ENCODE peak calls at places on chromosomes 3 and 15, in five cellular contexts. U, O, F, B and V are unnamed samples.

GRCh38 chr15:37100109-37100873 is at the start of gene MEIS2:
- DNase-seq in O (peak; percentile 41), F (peak; percentile 92), U (peak; percentile 95), B (peak; percentile 95), V (peak; percentile 99)

GRCh38 chr15:65541231-65541630 is 11.0 kb downstream of the HACD3 start:
- DNase-seq in O (no peak), B (no peak), F (no peak), U (no peak), V (no peak)

GRCh38 chr15:27993996-27994775 is 104.9 kb downstream of the OCA2 start:
- DNase-seq in F (no peak), U (no peak), O (no peak), B (no peak), V (no peak)

GRCh38 chr15:74790080-74790916 is 8.4 kb downstream of the CSK start:
- DNase-seq in F (peak; percentile 73), U (peak; percentile 65), O (peak; percentile 63), B (peak; percentile 81), V (peak; percentile 97)

GRCh38 chr15:35040339-35041255 is 44.5 kb downstream of the NANOGP8 start:
- DNase-seq in U (no peak), O (no peak), B (no peak), F (no peak), V (no peak)

GRCh38 chr3:57737840-57738239 is 18.3 kb upstream of the SLMAP start:
- DNase-seq in O (no peak), U (no peak), B (no peak), F (no peak), V (no peak)

GRCh38 chr15:40921949-40922607 is 7.1 kb upstream of the DLL4 start:
- DNase-seq in U (no peak), F (no peak), B (no peak), O (no peak), V (peak; percentile 57)

GRCh38 chr15:77021803-77022381 is 27.0 kb downstream of the PSTPIP1 start:
- DNase-seq in F (no peak), B (peak; percentile 86), U (peak; percentile 13), O (peak; percentile 65), V (peak; percentile 95)

GRCh38 chr3:152257246-152258074 is 11.3 kb upstream of the MBNL1 start:
- DNase-seq in U (no peak), B (peak; percentile 34), O (no peak), F (no peak), V (no peak)

GRCh38 chr3:150419076-150419868 is 11.2 kb downstream of the TSC22D2 start:
- DNase-seq in B (no peak), O (no peak), U (no peak), F (no peak), V (no peak)

GRCh38 chr3:188106454-188106853 is 47.5 kb upstream of the LPP start:
- DNase-seq in O (no peak), F (no peak), B (no peak), U (no peak), V (no peak)

GRCh38 chr3:173089283-173089682 is 51.8 kb downstream of the SPATA16 start:
- DNase-seq in F (no peak), O (no peak), B (no peak), U (no peak), V (no peak)

GRCh38 chr15:85871545-85871944 is 76.8 kb upstream of the KLHL25 start:
- DNase-seq in O (no peak), B (no peak), U (no peak), F (no peak), V (no peak)

GRCh38 chr15:98666841-98667240 is 18.5 kb downstream of the IGF1R start:
- DNase-seq in F (no peak), B (no peak), O (no peak), U (no peak), V (no peak)

GRCh38 chr3:81621277-81621676 is 140.2 kb downstream of the GBE1 start:
- DNase-seq in B (no peak), U (no peak), F (no peak), O (no peak), V (no peak)

GRCh38 chr15:60835000-60835399 is 356.1 kb upstream of the ICE2 start:
- DNase-seq in O (no peak), F (no peak), U (no peak), B (no peak), V (no peak)

GRCh38 chr3:123618768-123619484 is 34.1 kb upstream of the HACD2 start:
- DNase-seq in O (no peak), U (no peak), B (peak; percentile 55), F (peak; percentile 87), V (peak; percentile 80)

GRCh38 chr3:62249855-62250543 is 123.4 kb downstream of the FEZF2 start:
- DNase-seq in F (no peak), B (no peak), O (no peak), U (no peak), V (no peak)

GRCh38 chr3:89955141-89955540 is 847.7 kb downstream of the EPHA3 start:
- DNase-seq in B (no peak), O (no peak), U (no peak), F (no peak), V (no peak)

GRCh38 chr15:100350434-100351226 is 8.9 kb upstream of the ADAMTS17 start:
- DNase-seq in U (no peak), O (no peak), F (no peak), B (no peak), V (peak; percentile 86)

GRCh38 chr3:126364731-126365301 is 7.6 kb upstream of the KLF15 start:
- DNase-seq in B (no peak), U (no peak), F (no peak), O (no peak), V (peak; percentile 23)

GRCh38 chr3:169575381-169575780 is 88.1 kb downstream of the MECOM start:
- DNase-seq in F (peak; percentile 3), B (peak; percentile 47), O (no peak), U (peak; percentile 44), V (no peak)

GRCh38 chr3:171565671-171566070 is 105.5 kb upstream of the TNIK start:
- DNase-seq in U (no peak), B (peak; percentile 33), F (no peak), O (no peak), V (peak; percentile 29)

GRCh38 chr3:152218604-152219003 is 50.1 kb upstream of the MBNL1 start:
- DNase-seq in O (no peak), U (no peak), B (no peak), F (no peak), V (no peak)

GRCh38 chr3:20040476-20041196 is 390 bp downstream of the KAT2B start:
- DNase-seq in O (peak; percentile 75), B (peak; percentile 76), U (peak; percentile 89), F (peak; percentile 88), V (peak; percentile 96)

GRCh38 chr3:11495948-11496557 is 147.7 kb downstream of the VGLL4 start:
- DNase-seq in U (no peak), O (no peak), B (no peak), F (no peak), V (no peak)

GRCh38 chr3:98920166-98920565 is 18.7 kb upstream of the DCBLD2 start:
- DNase-seq in B (no peak), F (no peak), O (no peak), U (no peak), V (no peak)

GRCh38 chr15:74835312-74835823 is 7.6 kb downstream of the ULK3 start:
- DNase-seq in F (no peak), U (peak; percentile 95), B (peak; percentile 83), O (peak; percentile 69), V (peak; percentile 99)

GRCh38 chr15:28118531-28118930 is 19.4 kb upstream of the OCA2 start:
- DNase-seq in F (no peak), B (no peak), O (no peak), U (no peak), V (no peak)

GRCh38 chr15:56047354-56047753 is 53.9 kb upstream of the NEDD4 start:
- DNase-seq in B (no peak), O (no peak), U (no peak), F (no peak), V (peak; percentile 6)

GRCh38 chr3:188183452-188183851 is 29.5 kb downstream of the LPP start:
- DNase-seq in F (no peak), U (no peak), O (no peak), B (no peak), V (no peak)

GRCh38 chr15:42577514-42578031 is 2.2 kb downstream of the STARD9 start:
- DNase-seq in U (no peak), O (no peak), F (peak; percentile 35), B (peak; percentile 49), V (peak; percentile 86)

GRCh38 chr3:166527325-166527724 is 690.1 kb upstream of the BCHE start:
- DNase-seq in F (no peak), O (no peak), U (no peak), B (no peak), V (no peak)

GRCh38 chr15:89646416-89647141 is 8.7 kb downstream of the KIF7 start:
- DNase-seq in F (no peak), U (no peak), O (no peak), B (no peak), V (peak; percentile 76)